ENCODE peak calls at places on chromosomes 3 and 15, in five cellular contexts. J, C, O, P and E are unnamed samples.

GRCh38 chr15:68731318-68731897 is 89.3 kb downstream of the ANP32A start:
- DNase-seq in J (no peak), C (no peak), O (no peak), P (no peak), E (no peak)

GRCh38 chr3:145681132-145681531 is 479.9 kb downstream of the PLOD2 start:
- DNase-seq in J (no peak), C (no peak), O (no peak), P (no peak), E (peak)

GRCh38 chr15:92468987-92469386 is 75.3 kb downstream of the ST8SIA2 start:
- DNase-seq in J (no peak), C (no peak), O (no peak), P (peak), E (no peak)

GRCh38 chr3:185561374-185561943 is 9.1 kb upstream of the LIPH start:
- DNase-seq in J (peak), C (no peak), O (no peak), P (peak), E (no peak)

GRCh38 chr3:101848326-101848725 is 988 bp upstream of the NFKBIZ start:
- DNase-seq in J (no peak), C (no peak), O (no peak), P (no peak), E (no peak)

GRCh38 chr3:38634133-38634532 is 15.4 kb downstream of the SCN5A start:
- DNase-seq in J (no peak), C (no peak), O (no peak), P (peak), E (no peak)

GRCh38 chr3:31041161-31041978 is 146.9 kb upstream of the GADL1 start:
- DNase-seq in J (no peak), C (no peak), O (no peak), P (peak), E (no peak)

GRCh38 chr15:99437315-99438221 is 128.2 kb upstream of the MEF2A start:
- DNase-seq in J (no peak), C (no peak), O (no peak), P (peak), E (no peak)

GRCh38 chr3:10004960-10005564 is 18.4 kb upstream of the EMC3 start:
- DNase-seq in J (no peak), C (no peak), O (no peak), P (no peak), E (no peak)

GRCh38 chr15:98896802-98897732 is 110.5 kb downstream of the PGPEP1L start:
- DNase-seq in J (no peak), C (no peak), O (peak), P (peak), E (no peak)

GRCh38 chr15:97072560-97072959 is 742.1 kb downstream of the NR2F2 start:
- DNase-seq in J (no peak), C (no peak), O (no peak), P (peak), E (no peak)

GRCh38 chr3:160474416-160474838 is 24.8 kb upstream of the TRIM59 start:
- DNase-seq in J (no peak), C (no peak), O (no peak), P (no peak), E (peak)

GRCh38 chr3:112773864-112774263 is 72.8 kb downstream of the CD200R1L start:
- DNase-seq in J (no peak), C (peak), O (no peak), P (no peak), E (no peak)

GRCh38 chr15:92037446-92037845 is 183.9 kb downstream of the SLCO3A1 start:
- DNase-seq in J (no peak), C (no peak), O (no peak), P (no peak), E (no peak)

GRCh38 chr3:141410408-141410807 is 42.1 kb downstream of the ZBTB38 start:
- DNase-seq in J (no peak), C (peak), O (peak), P (no peak), E (no peak)

GRCh38 chr3:190225186-190225692 is 97.0 kb downstream of the CLDN1 start:
- DNase-seq in J (no peak), C (peak), O (no peak), P (no peak), E (no peak)

GRCh38 chr3:123258811-123259420 is 57.2 kb downstream of the SEC22A start:
- DNase-seq in J (no peak), C (peak), O (no peak), P (no peak), E (peak)

GRCh38 chr3:16132190-16132589 is 42.3 kb upstream of the GALNT15 start:
- DNase-seq in J (no peak), C (no peak), O (no peak), P (no peak), E (no peak)

GRCh38 chr3:119297169-119297568 is 3.0 kb downstream of the ARHGAP31 start:
- DNase-seq in J (no peak), C (no peak), O (no peak), P (no peak), E (no peak)

GRCh38 chr3:101068876-101069606 is 75.8 kb upstream of the ABI3BP start:
- DNase-seq in J (no peak), C (no peak), O (no peak), P (no peak), E (no peak)